ENCODE peak calls at places on chromosomes 2 and 18, in six cellular contexts. C, P, J, G, Q and T are unnamed samples.

GRCh38 chr2:3594493-3595281 is at the start of gene COLEC11:
- DNase-seq in G (peak; percentile 75), P (no peak), C (no peak), Q (no peak), J (peak; percentile 63), T (no peak)

GRCh38 chr2:144099746-144100438 is 420.0 kb downstream of the ZEB2 start:
- DNase-seq in P (peak; percentile 51), Q (no peak), J (peak; percentile 92), G (no peak), C (no peak), T (peak; percentile 87)

GRCh38 chr2:86507600-86507999 is 55.6 kb downstream of the CHMP3 start:
- DNase-seq in C (no peak), J (no peak), P (no peak), Q (no peak), G (no peak), T (no peak)

GRCh38 chr2:12303181-12304030 is 413.3 kb upstream of the TRIB2 start:
- DNase-seq in G (no peak), C (no peak), J (peak; percentile 99), Q (no peak), P (peak; percentile 90), T (peak; percentile 96)

GRCh38 chr18:72868666-72869661 is 1.2 kb upstream of the NETO1 start:
- DNase-seq in P (no peak), G (no peak), J (no peak), C (no peak), Q (peak; percentile 14), T (no peak)

GRCh38 chr2:175205523-175205922 is 24.0 kb upstream of the ATP5MC3 start:
- DNase-seq in J (peak; percentile 58), Q (no peak), C (no peak), P (peak; percentile 18), G (no peak), T (peak; percentile 43)

GRCh38 chr2:163401481-163401880 is 334.3 kb downstream of the FIGN start:
- DNase-seq in Q (no peak), J (peak; percentile 87), G (no peak), C (no peak), P (no peak), T (peak; percentile 73)

GRCh38 chr18:24057804-24058203 is 43.2 kb downstream of the TTC39C start:
- DNase-seq in J (no peak), P (no peak), C (no peak), G (no peak), Q (no peak), T (no peak)

GRCh38 chr2:100260712-100261620 is 61.3 kb downstream of the LONRF2 start:
- DNase-seq in C (no peak), P (peak; percentile 34), G (peak; percentile 74), Q (peak; percentile 65), J (peak; percentile 88), T (peak; percentile 70)

GRCh38 chr2:4368907-4369306 is 665.5 kb downstream of the DCDC2C start:
- DNase-seq in C (no peak), J (no peak), Q (no peak), P (no peak), G (no peak), T (no peak)

GRCh38 chr2:9071032-9071431 is 67.5 kb upstream of the MBOAT2 start:
- DNase-seq in C (no peak), Q (no peak), G (no peak), P (peak; percentile 71), J (peak; percentile 67), T (peak; percentile 83)

GRCh38 chr18:76860411-76860810 is 38.1 kb downstream of the ZNF236 start:
- DNase-seq in Q (no peak), G (no peak), J (peak; percentile 72), P (no peak), C (no peak), T (peak; percentile 55)

GRCh38 chr2:145851730-145852129 is 1331.8 kb upstream of the ZEB2 start:
- DNase-seq in J (peak; percentile 24), P (no peak), G (no peak), C (no peak), Q (no peak), T (no peak)

GRCh38 chr2:37644191-37644590 is 27.3 kb downstream of the CDC42EP3 start:
- DNase-seq in G (no peak), C (no peak), Q (no peak), J (no peak), P (no peak), T (no peak)

GRCh38 chr2:31467426-31467825 is 52.9 kb upstream of the XDH start:
- DNase-seq in J (no peak), Q (no peak), P (no peak), G (no peak), C (no peak), T (no peak)

GRCh38 chr2:231613054-231613654 is 20.5 kb downstream of the TEX44 start:
- DNase-seq in P (no peak), C (no peak), G (peak; percentile 38), J (peak; percentile 41), Q (no peak), T (no peak)

GRCh38 chr2:201116115-201116958 is at the start of gene CFLAR:
- DNase-seq in J (peak; percentile 96), Q (peak; percentile 17), P (peak; percentile 67), G (peak; percentile 65), C (no peak), T (peak; percentile 72)

GRCh38 chr2:201114846-201115245 is 1.1 kb upstream of the CFLAR start:
- DNase-seq in G (no peak), J (peak; percentile 62), P (no peak), C (no peak), Q (no peak), T (no peak)

GRCh38 chr2:201118957-201119848 is 3.2 kb downstream of the CFLAR start:
- DNase-seq in P (no peak), G (no peak), J (peak; percentile 68), Q (no peak), C (no peak), T (peak; percentile 44)

GRCh38 chr2:201118121-201118956 is 2.4 kb downstream of the CFLAR start:
- DNase-seq in P (peak; percentile 73), G (peak; percentile 74), Q (peak; percentile 32), C (peak; percentile 92), J (peak; percentile 94), T (peak; percentile 74)

GRCh38 chr2:201116959-201117734 is 1.2 kb downstream of the CFLAR start:
- DNase-seq in Q (no peak), G (peak; percentile 65), J (peak; percentile 92), P (peak; percentile 80), C (no peak), T (peak; percentile 94)
- TF ChIP-seq CTCF in Q (peak; percentile 49), G (peak; percentile 21), J (peak; percentile 44), P (peak; percentile 26), C (peak; percentile 45), T (peak; percentile 54)

GRCh38 chr18:32293107-32293506 is 103.3 kb downstream of the MEP1B start:
- DNase-seq in G (no peak), Q (no peak), P (no peak), J (no peak), C (no peak), T (no peak)

GRCh38 chr18:32287249-32287648 is 97.4 kb downstream of the MEP1B start:
- DNase-seq in G (no peak), Q (no peak), P (no peak), C (no peak), J (no peak), T (peak; percentile 27)

GRCh38 chr18:32287873-32288272 is 98.0 kb downstream of the MEP1B start:
- DNase-seq in P (no peak), G (no peak), Q (no peak), C (no peak), J (no peak), T (no peak)

GRCh38 chr18:32286749-32287148 is 96.9 kb downstream of the MEP1B start:
- DNase-seq in P (no peak), C (no peak), G (no peak), J (no peak), Q (no peak), T (no peak)

GRCh38 chr18:32289480-32290075 is 99.7 kb downstream of the MEP1B start:
- DNase-seq in J (peak; percentile 87), P (peak; percentile 39), G (no peak), C (no peak), Q (peak; percentile 57), T (peak; percentile 75)
- TF ChIP-seq CTCF in J (peak; percentile 86), P (peak; percentile 91), G (peak; percentile 33), C (peak; percentile 66), Q (peak; percentile 84), T (peak; percentile 86)

GRCh38 chr2:20192781-20193180 is 32.1 kb downstream of the SDC1 start:
- DNase-seq in J (no peak), C (no peak), Q (no peak), P (no peak), G (no peak), T (no peak)

GRCh38 chr2:20191714-20192569 is 33.0 kb downstream of the SDC1 start:
- DNase-seq in P (no peak), C (no peak), G (no peak), Q (no peak), J (no peak), T (no peak)

GRCh38 chr2:20189299-20189931 is 35.5 kb downstream of the SDC1 start:
- DNase-seq in G (no peak), J (no peak), C (no peak), Q (no peak), P (no peak), T (no peak)

GRCh38 chr2:20190170-20190569 is 34.8 kb downstream of the SDC1 start:
- DNase-seq in J (no peak), P (no peak), G (no peak), Q (no peak), C (no peak), T (no peak)

DNA sequence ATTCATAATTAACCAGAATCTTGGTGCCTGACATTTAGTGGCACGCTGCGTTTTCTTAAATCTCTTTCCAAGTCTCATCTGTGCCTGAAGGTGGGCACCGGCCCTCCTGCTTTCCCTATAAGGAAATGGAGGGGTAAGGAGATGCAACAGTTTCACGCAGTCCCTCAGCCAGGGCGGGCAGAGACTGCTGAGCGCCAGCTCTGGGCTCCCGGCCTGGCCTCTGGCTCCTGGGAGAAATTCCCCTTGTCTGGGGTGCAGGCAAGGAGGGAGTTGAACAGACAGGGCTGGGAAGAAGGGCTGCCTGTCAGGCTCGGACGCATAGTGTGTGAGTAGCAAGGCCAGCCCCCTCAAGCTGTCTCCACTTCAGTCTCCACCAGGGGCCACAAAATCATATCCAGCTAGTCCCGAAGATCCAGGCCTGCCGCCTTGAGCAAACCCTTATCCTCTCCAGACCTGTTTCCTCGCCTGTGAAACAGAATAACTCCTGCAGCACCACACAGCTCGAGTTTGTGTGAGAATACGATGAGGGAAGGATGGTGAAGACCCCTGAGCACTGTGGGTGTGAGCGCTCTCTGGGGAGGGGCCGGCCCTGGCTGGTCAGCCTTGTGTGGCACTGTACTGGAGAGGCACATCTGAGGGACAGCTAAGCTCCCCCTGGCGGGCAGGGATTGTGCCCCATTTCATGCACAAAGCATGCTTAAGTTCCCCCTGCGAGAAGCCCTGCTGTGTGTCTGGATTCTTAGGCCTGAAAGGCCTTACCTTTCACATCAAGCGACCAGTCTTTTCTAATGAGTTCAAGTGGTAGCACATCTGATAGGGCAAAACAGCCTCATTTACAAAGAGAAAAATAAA is 33.8 kb downstream of the SDC1 start:
- DNase-seq in C (no peak), P (peak; percentile 34), G (no peak), Q (peak; percentile 40), J (no peak), T (peak; percentile 10)
- TF ChIP-seq CTCF in C (no peak), P (peak; percentile 9), G (no peak), Q (peak; percentile 39), J (peak; percentile 42), T (no peak)

GRCh38 chr2:196638765-196639164 is 750 bp upstream of the CCDC150 start:
- DNase-seq in J (no peak), Q (no peak), P (no peak), G (no peak), C (no peak), T (no peak)

GRCh38 chr2:196640031-196640548 is 575 bp downstream of the CCDC150 start:
- DNase-seq in Q (no peak), C (no peak), J (no peak), G (no peak), P (no peak), T (no peak)

GRCh38 chr2:196635156-196635555 is 4.4 kb upstream of the CCDC150 start:
- DNase-seq in C (no peak), P (peak; percentile 14), Q (no peak), G (no peak), J (no peak), T (peak; percentile 22)

GRCh38 chr2:196639180-196640030 is at the start of gene CCDC150:
- DNase-seq in P (peak; percentile 93), J (peak; percentile 97), C (peak; percentile 72), Q (peak; percentile 89), G (peak; percentile 87), T (peak; percentile 90)
- TF ChIP-seq CTCF in P (peak; percentile 24), J (peak; percentile 47), C (no peak), Q (peak; percentile 37), G (no peak), T (peak; percentile 21)